ENCODE peak calls at places on chromosomes 4 and X, in eight cellular contexts. Z, P, M, O, B, N, C and X are unnamed samples.

GRCh38 chrX:34275710-34276109 is 143.6 kb upstream of the FAM47A start:
- DNase-seq in C (no peak), P (no peak), B (no peak), Z (no peak), N (no peak), O (no peak), M (no peak), X (peak)

GRCh38 chr4:157072002-157072401 is 3.9 kb upstream of the GLRB start:
- DNase-seq in N (no peak), Z (peak), C (no peak), B (peak), O (no peak), P (no peak), M (no peak), X (no peak)

GRCh38 chrX:118493653-118494297 is 1.8 kb upstream of the DOCK11 start:
- DNase-seq in O (no peak), M (no peak), B (no peak), C (no peak), P (no peak), N (no peak), Z (no peak), X (no peak)

GRCh38 chr4:106717094-106717493 is 319.0 kb downstream of the DKK2 start:
- DNase-seq in P (no peak), M (no peak), C (no peak), Z (no peak), N (no peak), O (no peak), B (no peak), X (no peak)

GRCh38 chr4:100224160-100224559 is 33.9 kb upstream of the DDIT4L start:
- DNase-seq in C (no peak), Z (no peak), P (no peak), O (no peak), B (no peak), M (no peak), N (no peak), X (no peak)

GRCh38 chrX:119008122-119008744 is 33.8 kb downstream of the LONRF3 start:
- DNase-seq in Z (peak), N (no peak), P (no peak), B (peak), O (no peak), M (no peak), C (no peak), X (peak)

GRCh38 chr4:1291996-1292702 is 2.5 kb downstream of the MAEA start:
- DNase-seq in N (no peak), B (no peak), C (no peak), O (peak), M (no peak), P (no peak), Z (no peak), X (no peak)

GRCh38 chr4:138892483-138893386 is 122.8 kb upstream of the NOCT start:
- DNase-seq in P (no peak), M (no peak), C (no peak), Z (no peak), B (no peak), O (no peak), N (no peak), X (no peak)

GRCh38 chrX:44938111-44938510 is 65.1 kb downstream of the KDM6A start:
- DNase-seq in Z (no peak), O (no peak), C (no peak), N (no peak), P (no peak), B (no peak), M (no peak), X (no peak)

GRCh38 chrX:87634361-87634760 is 116.8 kb downstream of the KLHL4 start:
- DNase-seq in O (no peak), Z (no peak), M (no peak), B (no peak), C (no peak), N (no peak), P (no peak), X (no peak)